ENCODE peak calls at places on chromosomes 2 and 18, in nine cellular contexts. One of them, this sample, is unnamed.
A peak's percentile ranks its signal among the peaks of the same experiment; 100 is the strongest.

GRCh38 chr2:157339965-157340655 is 14.5 kb upstream of the ERMN start:
- DNase-seq in esophagus squamous epithelium: no peak
- DNase-seq in OCI-LY7: no peak
- DNase-seq in HFFc6: no peak
- DNase-seq in AG04450: no peak
- DNase-seq in cardiac muscle cell: no peak
- DNase-seq in kidney epithelial cell: no peak
- DNase-seq in upper lobe of left lung: no peak
- DNase-seq in GM13977: no peak
- DNase-seq in this sample: no peak

GRCh38 chr2:128510701-128511100 is 192.0 kb upstream of the HS6ST1 start:
- DNase-seq in esophagus squamous epithelium: no peak
- DNase-seq in OCI-LY7: no peak
- DNase-seq in HFFc6: peak; percentile 27
- DNase-seq in AG04450: peak; percentile 29
- DNase-seq in cardiac muscle cell: no peak
- DNase-seq in kidney epithelial cell: no peak
- DNase-seq in upper lobe of left lung: peak; percentile 22
- DNase-seq in GM13977: no peak
- DNase-seq in this sample: no peak

GRCh38 chr2:111667542-111668273 is 216.3 kb downstream of the ANAPC1 start:
- DNase-seq in esophagus squamous epithelium: no peak
- DNase-seq in OCI-LY7: no peak
- DNase-seq in HFFc6: peak; percentile 65
- DNase-seq in AG04450: no peak
- DNase-seq in cardiac muscle cell: peak; percentile 39
- DNase-seq in kidney epithelial cell: no peak
- DNase-seq in upper lobe of left lung: peak; percentile 75
- DNase-seq in GM13977: no peak
- DNase-seq in this sample: peak; percentile 22

GRCh38 chr2:121284424-121285076 is 452 bp downstream of the TFCP2L1 start:
- DNase-seq in esophagus squamous epithelium: no peak
- DNase-seq in OCI-LY7: no peak
- DNase-seq in HFFc6: no peak
- DNase-seq in AG04450: no peak
- DNase-seq in cardiac muscle cell: peak; percentile 14
- DNase-seq in kidney epithelial cell: no peak
- DNase-seq in upper lobe of left lung: no peak
- DNase-seq in GM13977: no peak
- DNase-seq in this sample: no peak

GRCh38 chr2:233399306-233400225 is 45.3 kb downstream of the DGKD start:
- DNase-seq in esophagus squamous epithelium: no peak
- DNase-seq in OCI-LY7: no peak
- DNase-seq in HFFc6: no peak
- DNase-seq in AG04450: no peak
- DNase-seq in cardiac muscle cell: no peak
- DNase-seq in kidney epithelial cell: no peak
- DNase-seq in upper lobe of left lung: no peak
- DNase-seq in GM13977: no peak
- DNase-seq in this sample: no peak

GRCh38 chr2:179106342-179107178 is 56.6 kb upstream of the CCDC141 start:
- DNase-seq in esophagus squamous epithelium: no peak
- DNase-seq in OCI-LY7: no peak
- DNase-seq in HFFc6: peak; percentile 95
- DNase-seq in AG04450: peak; percentile 61
- DNase-seq in cardiac muscle cell: no peak
- DNase-seq in kidney epithelial cell: peak; percentile 92
- DNase-seq in upper lobe of left lung: peak; percentile 72
- DNase-seq in GM13977: peak; percentile 10
- DNase-seq in this sample: no peak

GRCh38 chr18:31791817-31792579 is 31.3 kb upstream of the SLC25A52 start:
- DNase-seq in esophagus squamous epithelium: no peak
- DNase-seq in OCI-LY7: no peak
- DNase-seq in HFFc6: no peak
- DNase-seq in AG04450: no peak
- DNase-seq in cardiac muscle cell: no peak
- DNase-seq in kidney epithelial cell: no peak
- DNase-seq in upper lobe of left lung: no peak
- DNase-seq in GM13977: peak; percentile 66
- DNase-seq in this sample: no peak

GRCh38 chr18:49226935-49227334 is 233.5 kb downstream of the DYM start:
- DNase-seq in esophagus squamous epithelium: no peak
- DNase-seq in OCI-LY7: no peak
- DNase-seq in HFFc6: no peak
- DNase-seq in AG04450: no peak
- DNase-seq in cardiac muscle cell: no peak
- DNase-seq in kidney epithelial cell: no peak
- DNase-seq in upper lobe of left lung: no peak
- DNase-seq in GM13977: no peak
- DNase-seq in this sample: no peak

GRCh38 chr18:26003391-26003790 is 87.0 kb downstream of the SS18 start:
- DNase-seq in esophagus squamous epithelium: no peak
- DNase-seq in OCI-LY7: no peak
- DNase-seq in HFFc6: no peak
- DNase-seq in AG04450: no peak
- DNase-seq in cardiac muscle cell: peak; percentile 33
- DNase-seq in kidney epithelial cell: no peak
- DNase-seq in upper lobe of left lung: no peak
- DNase-seq in GM13977: no peak
- DNase-seq in this sample: no peak

GRCh38 chr2:158586491-158586890 is 129.7 kb downstream of the PKP4 start:
- DNase-seq in esophagus squamous epithelium: no peak
- DNase-seq in OCI-LY7: no peak
- DNase-seq in HFFc6: peak; percentile 83
- DNase-seq in AG04450: peak; percentile 78
- DNase-seq in cardiac muscle cell: no peak
- DNase-seq in kidney epithelial cell: no peak
- DNase-seq in upper lobe of left lung: no peak
- DNase-seq in GM13977: no peak
- DNase-seq in this sample: no peak

GRCh38 chr2:198351647-198352046 is 547.3 kb downstream of the PLCL1 start:
- DNase-seq in esophagus squamous epithelium: no peak
- DNase-seq in OCI-LY7: no peak
- DNase-seq in HFFc6: no peak
- DNase-seq in AG04450: no peak
- DNase-seq in cardiac muscle cell: no peak
- DNase-seq in kidney epithelial cell: no peak
- DNase-seq in upper lobe of left lung: no peak
- DNase-seq in GM13977: no peak
- DNase-seq in this sample: no peak

GRCh38 chr18:6044773-6045172 is 149.5 kb upstream of the TMEM200C start:
- DNase-seq in esophagus squamous epithelium: no peak
- DNase-seq in OCI-LY7: no peak
- DNase-seq in HFFc6: no peak
- DNase-seq in AG04450: no peak
- DNase-seq in cardiac muscle cell: no peak
- DNase-seq in kidney epithelial cell: no peak
- DNase-seq in upper lobe of left lung: no peak
- DNase-seq in GM13977: no peak
- DNase-seq in this sample: no peak

DNA sequence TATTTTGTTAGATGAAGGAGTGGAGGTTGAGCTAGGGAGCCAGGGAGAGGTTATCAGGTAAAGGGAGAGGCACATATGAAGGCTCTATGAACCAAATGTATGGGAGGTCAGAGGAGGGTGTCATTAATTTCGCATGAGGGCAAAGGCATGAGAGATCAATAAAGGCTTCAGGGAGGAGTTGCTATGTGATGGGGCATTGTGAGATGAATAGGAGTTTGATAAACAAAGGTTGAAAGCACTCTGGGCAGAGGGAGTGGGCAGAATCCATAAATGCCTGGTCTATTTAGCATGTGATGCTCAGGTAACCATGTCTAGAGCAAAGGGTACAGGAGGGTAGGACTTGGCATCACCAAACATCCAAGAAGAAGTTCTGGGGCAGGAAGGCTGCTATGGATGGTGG is 273.4 kb downstream of the HAUS1 start:
- DNase-seq in esophagus squamous epithelium: no peak
- DNase-seq in OCI-LY7: no peak
- DNase-seq in HFFc6: no peak
- DNase-seq in AG04450: no peak
- DNase-seq in cardiac muscle cell: no peak
- DNase-seq in kidney epithelial cell: no peak
- DNase-seq in upper lobe of left lung: no peak
- DNase-seq in GM13977: no peak
- DNase-seq in this sample: no peak
- TF ChIP-seq CTCF in esophagus squamous epithelium: no peak
- TF ChIP-seq CTCF in OCI-LY7: no peak
- TF ChIP-seq CTCF in HFFc6: no peak
- TF ChIP-seq CTCF in AG04450: no peak
- TF ChIP-seq CTCF in cardiac muscle cell: no peak
- TF ChIP-seq CTCF in kidney epithelial cell: no peak
- TF ChIP-seq CTCF in upper lobe of left lung: no peak
- TF ChIP-seq CTCF in GM13977: no peak
- TF ChIP-seq CTCF in this sample: no peak

DNA sequence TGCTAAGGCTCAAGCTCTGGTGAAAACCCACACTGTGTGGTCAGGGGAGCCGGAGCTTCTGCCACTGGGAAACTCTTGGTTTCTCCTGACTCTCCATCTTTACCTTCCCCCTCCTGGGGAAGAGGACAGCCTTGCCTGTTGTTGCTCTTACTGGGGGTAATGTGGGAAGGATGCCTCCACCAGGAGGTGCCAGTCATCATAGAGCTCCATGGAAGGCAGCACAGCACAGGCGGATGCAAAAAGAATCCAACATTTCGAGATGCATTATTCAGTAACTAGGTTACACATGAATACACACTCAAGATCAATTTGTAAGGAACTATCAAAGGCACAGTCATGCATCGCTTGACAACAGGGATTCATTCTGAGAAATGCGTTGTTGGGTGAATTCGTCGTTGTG is 322.6 kb downstream of the AFF3 start:
- DNase-seq in esophagus squamous epithelium: no peak
- DNase-seq in OCI-LY7: no peak
- DNase-seq in HFFc6: no peak
- DNase-seq in AG04450: no peak
- DNase-seq in cardiac muscle cell: no peak
- DNase-seq in kidney epithelial cell: peak; percentile 69
- DNase-seq in upper lobe of left lung: no peak
- DNase-seq in GM13977: no peak
- DNase-seq in this sample: no peak
- TF ChIP-seq CTCF in esophagus squamous epithelium: no peak
- TF ChIP-seq CTCF in OCI-LY7: peak; percentile 29
- TF ChIP-seq CTCF in HFFc6: peak; percentile 37
- TF ChIP-seq CTCF in AG04450: no peak
- TF ChIP-seq CTCF in cardiac muscle cell: no peak
- TF ChIP-seq CTCF in kidney epithelial cell: peak; percentile 67
- TF ChIP-seq CTCF in upper lobe of left lung: no peak
- TF ChIP-seq CTCF in GM13977: no peak
- TF ChIP-seq CTCF in this sample: peak; percentile 45

DNA sequence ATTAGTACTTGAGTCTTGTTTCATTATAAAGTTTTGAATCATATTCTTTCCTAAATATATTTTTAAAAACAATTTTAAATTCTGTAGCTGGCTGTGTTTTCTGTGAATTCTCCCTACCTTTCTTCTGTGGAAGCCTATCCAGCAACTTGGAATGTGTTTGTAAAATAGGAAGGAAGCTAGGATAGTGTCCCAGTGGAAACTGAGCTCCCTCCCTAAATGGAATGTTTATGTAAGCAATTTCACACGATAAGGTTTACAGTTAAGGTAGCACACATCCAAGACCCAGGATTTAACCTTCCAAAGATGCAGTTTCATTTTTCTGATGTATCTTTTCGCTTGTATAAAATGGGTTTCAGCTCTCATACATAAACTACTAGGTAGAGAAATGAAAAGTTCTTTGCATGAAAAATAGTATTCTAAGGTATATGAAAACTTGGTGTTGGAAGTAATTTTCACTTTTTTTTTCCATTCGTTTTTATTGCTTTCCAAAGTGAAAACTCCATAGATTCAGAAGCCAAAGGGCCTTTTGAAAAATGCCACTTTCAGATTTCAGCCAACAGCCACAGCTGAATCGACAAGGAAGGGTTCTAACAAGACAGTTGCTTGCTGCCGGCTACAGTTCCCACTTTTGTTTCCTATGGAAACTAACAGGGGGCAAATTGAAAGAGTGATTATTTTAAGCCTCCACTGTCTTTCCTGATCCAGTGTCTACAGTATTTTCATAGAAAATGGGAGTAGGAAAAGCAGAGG is 405.1 kb upstream of the POU3F3 start:
- DNase-seq in esophagus squamous epithelium: no peak
- DNase-seq in OCI-LY7: no peak
- DNase-seq in HFFc6: no peak
- DNase-seq in AG04450: no peak
- DNase-seq in cardiac muscle cell: no peak
- DNase-seq in kidney epithelial cell: no peak
- DNase-seq in upper lobe of left lung: no peak
- DNase-seq in GM13977: no peak
- DNase-seq in this sample: no peak
- TF ChIP-seq CTCF in esophagus squamous epithelium: no peak
- TF ChIP-seq CTCF in OCI-LY7: no peak
- TF ChIP-seq CTCF in HFFc6: no peak
- TF ChIP-seq CTCF in AG04450: no peak
- TF ChIP-seq CTCF in cardiac muscle cell: no peak
- TF ChIP-seq CTCF in kidney epithelial cell: no peak
- TF ChIP-seq CTCF in upper lobe of left lung: no peak
- TF ChIP-seq CTCF in GM13977: no peak
- TF ChIP-seq CTCF in this sample: no peak

GRCh38 chr2:227464851-227465250 is 7.1 kb upstream of the AGFG1 start:
- DNase-seq in esophagus squamous epithelium: no peak
- DNase-seq in OCI-LY7: no peak
- DNase-seq in HFFc6: no peak
- DNase-seq in AG04450: no peak
- DNase-seq in cardiac muscle cell: no peak
- DNase-seq in kidney epithelial cell: no peak
- DNase-seq in upper lobe of left lung: no peak
- DNase-seq in GM13977: no peak
- DNase-seq in this sample: no peak

GRCh38 chr2:227462972-227463931 is 8.7 kb upstream of the AGFG1 start:
- DNase-seq in esophagus squamous epithelium: no peak
- DNase-seq in OCI-LY7: no peak
- DNase-seq in HFFc6: no peak
- DNase-seq in AG04450: no peak
- DNase-seq in cardiac muscle cell: no peak
- DNase-seq in kidney epithelial cell: no peak
- DNase-seq in upper lobe of left lung: no peak
- DNase-seq in GM13977: peak; percentile 59
- DNase-seq in this sample: no peak

GRCh38 chr2:227461878-227462462 is 10.0 kb upstream of the AGFG1 start:
- DNase-seq in esophagus squamous epithelium: no peak
- DNase-seq in OCI-LY7: no peak
- DNase-seq in HFFc6: no peak
- DNase-seq in AG04450: no peak
- DNase-seq in cardiac muscle cell: no peak
- DNase-seq in kidney epithelial cell: no peak
- DNase-seq in upper lobe of left lung: no peak
- DNase-seq in GM13977: no peak
- DNase-seq in this sample: no peak

GRCh38 chr2:227462463-227462951 is 9.4 kb upstream of the AGFG1 start:
- DNase-seq in esophagus squamous epithelium: no peak
- DNase-seq in OCI-LY7: no peak
- DNase-seq in HFFc6: no peak
- DNase-seq in AG04450: no peak
- DNase-seq in cardiac muscle cell: no peak
- DNase-seq in kidney epithelial cell: no peak
- DNase-seq in upper lobe of left lung: no peak
- DNase-seq in GM13977: peak; percentile 56
- DNase-seq in this sample: no peak

DNA sequence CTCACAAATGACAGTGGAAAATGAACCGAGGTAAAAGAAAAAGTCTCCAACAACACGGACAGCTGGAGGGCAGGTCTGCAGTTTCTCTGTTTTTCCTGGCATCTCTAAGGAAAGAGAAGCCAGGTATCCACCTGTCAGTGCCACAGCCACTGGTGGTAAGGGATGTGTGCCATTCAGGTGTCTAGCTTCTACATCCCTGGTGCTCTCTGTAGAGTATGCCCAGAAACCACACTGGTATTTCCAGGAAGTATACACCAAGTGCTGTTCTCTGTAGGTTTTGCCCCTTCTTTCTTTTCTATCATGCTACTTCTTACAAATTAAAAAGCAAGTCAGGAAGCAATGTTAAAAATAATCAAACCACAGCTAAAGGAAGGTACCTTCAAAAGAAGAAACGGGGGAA is 7.6 kb upstream of the AGFG1 start:
- DNase-seq in esophagus squamous epithelium: no peak
- DNase-seq in OCI-LY7: no peak
- DNase-seq in HFFc6: no peak
- DNase-seq in AG04450: no peak
- DNase-seq in cardiac muscle cell: no peak
- DNase-seq in kidney epithelial cell: no peak
- DNase-seq in upper lobe of left lung: no peak
- DNase-seq in GM13977: no peak
- DNase-seq in this sample: no peak
- TF ChIP-seq CTCF in esophagus squamous epithelium: no peak
- TF ChIP-seq CTCF in OCI-LY7: no peak
- TF ChIP-seq CTCF in HFFc6: no peak
- TF ChIP-seq CTCF in AG04450: no peak
- TF ChIP-seq CTCF in cardiac muscle cell: no peak
- TF ChIP-seq CTCF in kidney epithelial cell: no peak
- TF ChIP-seq CTCF in upper lobe of left lung: no peak
- TF ChIP-seq CTCF in GM13977: no peak
- TF ChIP-seq CTCF in this sample: no peak